ENCODE peak calls at places on chromosomes 3 and 15, in five cellular contexts. E is GM13976; O is CD8-positive, alpha-beta memory T cell; X is fibroblast of lung; Z is GM18507. C is an unnamed sample.

GRCh38 chr3:87069963-87070362 is 79.0 kb upstream of the VGLL3 start:
- DNase-seq in E (no peak), O (no peak), X (no peak), Z (no peak), C (no peak)

GRCh38 chr15:68310178-68310810 is 32.7 kb downstream of the FEM1B start:
- DNase-seq in E (peak), O (no peak), X (no peak), Z (no peak), C (no peak)

GRCh38 chr3:62201438-62202035 is 171.8 kb downstream of the FEZF2 start:
- DNase-seq in E (peak), O (no peak), X (peak), Z (peak), C (peak)

GRCh38 chr3:159711560-159712333 is 276.9 kb upstream of the IL12A start:
- DNase-seq in E (no peak), O (no peak), X (peak), Z (no peak), C (no peak)

GRCh38 chr3:123576119-123576518 is 8.7 kb downstream of the HACD2 start:
- DNase-seq in E (no peak), O (no peak), X (peak), Z (no peak), C (peak)

GRCh38 chr15:91853968-91854943 is 748 bp downstream of the SLCO3A1 start:
- DNase-seq in E (peak), O (peak), X (peak), Z (no peak), C (peak)

GRCh38 chr3:139312959-139313358 is 30.9 kb upstream of the MRPS22 start:
- DNase-seq in E (no peak), O (no peak), X (peak), Z (no peak), C (no peak)

GRCh38 chr3:107831590-107831989 is 259.2 kb downstream of the CD47 start:
- DNase-seq in E (no peak), O (no peak), X (no peak), Z (no peak), C (no peak)

GRCh38 chr3:72598856-72599255 is 249.4 kb downstream of the SHQ1 start:
- DNase-seq in E (no peak), O (no peak), X (no peak), Z (no peak), C (no peak)

GRCh38 chr15:76163429-76164020 is 103.7 kb downstream of the TMEM266 start:
- DNase-seq in E (no peak), O (no peak), X (no peak), Z (no peak), C (no peak)

GRCh38 chr3:65713016-65713415 is 325.7 kb downstream of the MAGI1 start:
- DNase-seq in E (no peak), O (no peak), X (peak), Z (no peak), C (no peak)

C was measured in germinal center.